ENCODE peak calls at places on chromosomes 1 and 21, in five cellular contexts. T is cardiac muscle cell, W is psoas muscle, Q is tibial nerve, N is A549. G is an unnamed sample. For H3K4me1, the result is how much of the 10 kb centered on the place peaks cover.

GRCh38 chr1:185257947-185258203 is 59.2 kb downstream of the IVNS1ABP start:
- DNase-seq in W (no peak), Q (no peak), N (no peak), T (no peak), G (no peak)

GRCh38 chr21:44855572-44855971 is 17.9 kb downstream of the PTTG1IP start:
- DNase-seq in W (peak), Q (no peak), T (no peak), N (no peak), G (no peak)

GRCh38 chr1:190667914-190668313 is 190.2 kb upstream of the BRINP3 start:
- DNase-seq in W (no peak), Q (no peak), N (peak), T (no peak), G (no peak)

GRCh38 chr1:93980320-93980744 is 71.1 kb upstream of the GCLM start:
- DNase-seq in N (no peak), W (no peak), Q (no peak), T (peak), G (peak)

GRCh38 chr1:176241385-176242015 is 34.4 kb upstream of the COP1 start:
- DNase-seq in N (peak), W (no peak), T (no peak), Q (no peak), G (no peak)

GRCh38 chr1:75765697-75766355 is 20.2 kb upstream of the RABGGTB start:
- DNase-seq in Q (no peak), T (no peak), N (peak), W (no peak), G (no peak)

GRCh38 chr1:221437171-221437570 is 304.7 kb downstream of the DUSP10 start:
- DNase-seq in T (no peak), Q (no peak), N (no peak), W (no peak), G (no peak)

GRCh38 chr21:15653710-15654109 is 76.1 kb upstream of the USP25 start:
- DNase-seq in N (no peak), T (no peak), W (no peak), Q (no peak), G (no peak)

GRCh38 chr1:233584931-233585330 is 29.0 kb upstream of the KCNK1 start:
- DNase-seq in N (no peak), W (no peak), Q (no peak), T (no peak), G (no peak)

GRCh38 chr1:6008084-6008415 is 15.8 kb upstream of the NPHP4 start:
- DNase-seq in N (no peak), T (no peak), W (no peak), Q (no peak), G (no peak)

GRCh38 chr1:31587720-31588423 is 11.6 kb downstream of the TINAGL1 start:
- DNase-seq in N (peak), T (peak), Q (no peak), W (peak), G (peak)

GRCh38 chr1:204304067-204304466 is 55.7 kb downstream of the PLEKHA6 start:
- DNase-seq in W (no peak), N (no peak), T (no peak), Q (no peak), G (no peak)

GRCh38 chr21:35120631-35121180 is 71.6 kb upstream of the RUNX1 start:
- DNase-seq in W (no peak), N (no peak), T (no peak), Q (no peak), G (no peak)

DNA sequence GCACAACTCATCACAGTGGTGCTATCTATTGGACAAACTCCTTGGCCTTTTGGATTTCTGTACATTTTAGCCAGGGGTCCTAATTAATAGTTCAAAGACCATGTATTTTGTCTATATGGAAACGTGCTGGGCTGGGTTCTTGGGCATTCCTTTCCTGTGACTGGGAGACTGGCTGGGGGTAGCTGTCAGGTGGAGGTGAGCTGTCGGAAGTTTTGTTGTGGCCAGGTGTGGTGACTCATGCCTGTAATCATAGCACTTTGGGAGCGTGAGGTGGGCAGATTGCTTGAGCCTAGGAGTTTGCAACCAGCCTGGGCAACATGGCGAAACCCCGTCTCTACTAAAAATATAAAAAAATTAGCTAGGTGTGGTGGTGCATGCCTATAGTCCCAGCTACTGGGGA is 392.4 kb downstream of the RPS6KC1 start:
- DNase-seq in Q (no peak), T (no peak), N (no peak), W (no peak), G (no peak)
- H3K4me1 ChIP-seq in Q (under half), T (under half), N (under half), W (under half), G (under half)

DNA sequence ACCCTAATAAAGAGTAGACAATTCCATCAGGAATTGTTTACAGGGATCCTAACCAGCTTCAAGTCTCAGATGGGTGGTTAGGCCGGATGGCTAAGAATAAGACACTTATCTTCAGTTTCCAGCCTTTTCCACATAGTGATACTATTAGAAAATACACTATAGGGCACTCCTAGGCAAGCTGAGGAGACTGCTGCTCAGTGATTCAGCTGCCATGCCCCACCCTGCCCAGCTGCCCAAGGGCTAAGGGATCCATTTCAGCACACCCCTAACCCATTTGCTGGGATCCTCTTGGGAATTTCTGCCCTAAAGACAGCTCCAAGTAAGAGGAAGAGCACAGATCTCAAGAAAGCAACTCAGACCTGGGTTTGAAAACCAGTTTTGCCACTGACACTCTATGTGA is 31.9 kb downstream of the PLPP3 start:
- DNase-seq in N (no peak), T (no peak), W (no peak), Q (no peak), G (no peak)
- H3K4me1 ChIP-seq in N (under half), T (under half), W (half or more), Q (under half), G (under half)

GRCh38 chr1:170691258-170691657 is 27.3 kb downstream of the PRRX1 start:
- DNase-seq in T (no peak), Q (no peak), W (no peak), N (no peak), G (no peak)
- H3K4me1 ChIP-seq in T (under half), Q (under half), W (half or more), N (under half), G (under half)

DNA sequence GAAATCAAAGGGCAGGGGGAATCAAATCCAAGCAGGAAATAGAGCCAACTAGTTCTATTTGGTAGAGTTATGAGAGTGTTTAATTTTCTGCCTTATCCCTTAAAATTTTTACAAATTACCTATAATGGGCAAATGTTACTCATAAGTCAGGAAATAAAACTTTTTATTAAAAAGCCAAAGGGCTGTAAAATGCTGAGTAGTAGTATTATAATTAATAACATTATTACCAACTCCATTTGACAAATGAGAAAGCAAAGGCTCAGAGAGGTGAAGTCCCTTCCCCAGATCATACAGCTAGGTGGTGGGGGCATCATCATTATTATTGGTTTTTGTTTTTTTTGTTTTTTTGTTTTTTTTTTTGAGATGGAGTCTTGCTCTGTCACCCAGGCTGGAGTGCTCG is 3.4 kb downstream of the SELENON start:
- DNase-seq in T (no peak), W (no peak), N (no peak), Q (no peak), G (no peak)
- H3K4me1 ChIP-seq in T (under half), W (half or more), N (under half), Q (under half), G (under half)

G was measured in OCI-LY7.